ENCODE peak calls at places on chromosomes 12 and 14, in seven cellular contexts. One of them, this sample, is unnamed.

GRCh38 chr12:119354187-119354586 is 19.7 kb downstream of the CCDC60 start:
- DNase-seq in AG09319: no peak
- DNase-seq in brain microvascular endothelial cell: no peak
- DNase-seq in adrenal gland: no peak
- DNase-seq in GM10248: no peak
- DNase-seq in GM12865: no peak
- DNase-seq in ovary: no peak
- DNase-seq in this sample: no peak

GRCh38 chr14:89845346-89845745 is 109.2 kb downstream of the EFCAB11 start:
- DNase-seq in GM10248: no peak
- DNase-seq in ovary: no peak
- DNase-seq in AG09319: no peak
- DNase-seq in adrenal gland: no peak
- DNase-seq in GM12865: no peak
- DNase-seq in brain microvascular endothelial cell: peak
- DNase-seq in this sample: no peak

GRCh38 chr12:113310489-113310888 is 24.4 kb downstream of the SLC8B1 start:
- DNase-seq in GM10248: no peak
- DNase-seq in ovary: no peak
- DNase-seq in AG09319: no peak
- DNase-seq in brain microvascular endothelial cell: no peak
- DNase-seq in adrenal gland: no peak
- DNase-seq in GM12865: peak
- DNase-seq in this sample: no peak

GRCh38 chr12:58000499-58000898 is 59.1 kb downstream of the ATP23 start:
- DNase-seq in GM10248: no peak
- DNase-seq in adrenal gland: no peak
- DNase-seq in ovary: no peak
- DNase-seq in AG09319: no peak
- DNase-seq in brain microvascular endothelial cell: no peak
- DNase-seq in GM12865: no peak
- DNase-seq in this sample: no peak

GRCh38 chr12:12172106-12172511 is 94.7 kb downstream of the LRP6 start:
- DNase-seq in ovary: no peak
- DNase-seq in GM10248: peak
- DNase-seq in GM12865: peak
- DNase-seq in brain microvascular endothelial cell: peak
- DNase-seq in AG09319: no peak
- DNase-seq in adrenal gland: peak
- DNase-seq in this sample: peak

GRCh38 chr14:41806355-41806975 is 199.8 kb downstream of the LRFN5 start:
- DNase-seq in GM12865: no peak
- DNase-seq in GM10248: no peak
- DNase-seq in brain microvascular endothelial cell: no peak
- DNase-seq in ovary: no peak
- DNase-seq in AG09319: no peak
- DNase-seq in adrenal gland: no peak
- DNase-seq in this sample: no peak

GRCh38 chr12:29517265-29517664 is 19.8 kb upstream of the OVCH1 start:
- DNase-seq in AG09319: no peak
- DNase-seq in ovary: no peak
- DNase-seq in brain microvascular endothelial cell: no peak
- DNase-seq in GM12865: peak
- DNase-seq in GM10248: no peak
- DNase-seq in adrenal gland: no peak
- DNase-seq in this sample: no peak

GRCh38 chr14:34361504-34362011 is 100.5 kb downstream of the SPTSSA start:
- DNase-seq in GM12865: no peak
- DNase-seq in ovary: no peak
- DNase-seq in adrenal gland: no peak
- DNase-seq in brain microvascular endothelial cell: no peak
- DNase-seq in GM10248: no peak
- DNase-seq in AG09319: no peak
- DNase-seq in this sample: no peak

GRCh38 chr12:29581641-29582040 is 84.2 kb upstream of the OVCH1 start:
- DNase-seq in AG09319: no peak
- DNase-seq in GM10248: no peak
- DNase-seq in ovary: no peak
- DNase-seq in GM12865: peak
- DNase-seq in brain microvascular endothelial cell: peak
- DNase-seq in adrenal gland: no peak
- DNase-seq in this sample: no peak

GRCh38 chr12:110921262-110921661 is 883 bp upstream of the MYL2 start:
- DNase-seq in GM10248: no peak
- DNase-seq in AG09319: no peak
- DNase-seq in brain microvascular endothelial cell: peak
- DNase-seq in adrenal gland: no peak
- DNase-seq in ovary: no peak
- DNase-seq in GM12865: no peak
- DNase-seq in this sample: no peak

GRCh38 chr12:31585895-31586294 is 5.0 kb downstream of the DENND5B start:
- DNase-seq in AG09319: no peak
- DNase-seq in brain microvascular endothelial cell: no peak
- DNase-seq in GM10248: no peak
- DNase-seq in GM12865: no peak
- DNase-seq in ovary: no peak
- DNase-seq in adrenal gland: no peak
- DNase-seq in this sample: no peak

GRCh38 chr14:101579372-101580080 is 18.2 kb downstream of the DIO3 start:
- DNase-seq in brain microvascular endothelial cell: no peak
- DNase-seq in GM12865: no peak
- DNase-seq in ovary: no peak
- DNase-seq in adrenal gland: no peak
- DNase-seq in AG09319: no peak
- DNase-seq in GM10248: no peak
- DNase-seq in this sample: no peak

GRCh38 chr12:538731-539539 is 79.2 kb downstream of the B4GALNT3 start:
- DNase-seq in GM10248: no peak
- DNase-seq in GM12865: no peak
- DNase-seq in brain microvascular endothelial cell: peak
- DNase-seq in ovary: no peak
- DNase-seq in adrenal gland: peak
- DNase-seq in AG09319: no peak
- DNase-seq in this sample: no peak

GRCh38 chr14:73252491-73253322 is 15.4 kb downstream of the PAPLN start:
- DNase-seq in GM12865: no peak
- DNase-seq in GM10248: no peak
- DNase-seq in brain microvascular endothelial cell: no peak
- DNase-seq in ovary: no peak
- DNase-seq in adrenal gland: no peak
- DNase-seq in AG09319: no peak
- DNase-seq in this sample: no peak

GRCh38 chr12:62660763-62661162 is 194.1 kb downstream of the MON2 start:
- DNase-seq in GM10248: no peak
- DNase-seq in ovary: no peak
- DNase-seq in adrenal gland: no peak
- DNase-seq in AG09319: peak
- DNase-seq in GM12865: no peak
- DNase-seq in brain microvascular endothelial cell: peak
- DNase-seq in this sample: no peak

GRCh38 chr14:55706893-55707292 is 126.9 kb downstream of the KTN1 start:
- DNase-seq in brain microvascular endothelial cell: no peak
- DNase-seq in GM10248: no peak
- DNase-seq in ovary: no peak
- DNase-seq in GM12865: no peak
- DNase-seq in AG09319: no peak
- DNase-seq in adrenal gland: no peak
- DNase-seq in this sample: no peak

GRCh38 chr12:110122929-110123328 is 1.2 kb upstream of the IFT81 start:
- DNase-seq in AG09319: no peak
- DNase-seq in brain microvascular endothelial cell: no peak
- DNase-seq in adrenal gland: no peak
- DNase-seq in GM10248: no peak
- DNase-seq in GM12865: no peak
- DNase-seq in ovary: no peak
- DNase-seq in this sample: no peak

GRCh38 chr14:26138764-26139445 is 458.9 kb downstream of the NOVA1 start:
- DNase-seq in GM10248: no peak
- DNase-seq in AG09319: no peak
- DNase-seq in brain microvascular endothelial cell: peak
- DNase-seq in ovary: no peak
- DNase-seq in GM12865: no peak
- DNase-seq in adrenal gland: no peak
- DNase-seq in this sample: no peak

GRCh38 chr12:81208193-81208946 is 130.5 kb downstream of the ACSS3 start:
- DNase-seq in adrenal gland: peak
- DNase-seq in GM12865: no peak
- DNase-seq in GM10248: no peak
- DNase-seq in AG09319: no peak
- DNase-seq in ovary: no peak
- DNase-seq in brain microvascular endothelial cell: no peak
- DNase-seq in this sample: no peak

GRCh38 chr12:57993834-57994233 is 52.5 kb downstream of the ATP23 start:
- DNase-seq in GM12865: no peak
- DNase-seq in AG09319: no peak
- DNase-seq in adrenal gland: no peak
- DNase-seq in brain microvascular endothelial cell: no peak
- DNase-seq in ovary: no peak
- DNase-seq in GM10248: no peak
- DNase-seq in this sample: no peak

GRCh38 chr12:103841690-103842584 is 903 bp upstream of the NT5DC3 start:
- DNase-seq in GM12865: peak
- DNase-seq in GM10248: peak
- DNase-seq in AG09319: no peak
- DNase-seq in adrenal gland: peak
- DNase-seq in ovary: peak
- DNase-seq in brain microvascular endothelial cell: peak
- DNase-seq in this sample: peak

GRCh38 chr14:100140452-100141132 is 18.9 kb downstream of the DEGS2 start:
- DNase-seq in GM10248: no peak
- DNase-seq in AG09319: no peak
- DNase-seq in ovary: no peak
- DNase-seq in GM12865: no peak
- DNase-seq in brain microvascular endothelial cell: no peak
- DNase-seq in adrenal gland: no peak
- DNase-seq in this sample: no peak

GRCh38 chr14:103066399-103066798 is 9.1 kb upstream of the CDC42BPB start:
- DNase-seq in AG09319: no peak
- DNase-seq in ovary: peak
- DNase-seq in adrenal gland: peak
- DNase-seq in brain microvascular endothelial cell: no peak
- DNase-seq in GM10248: no peak
- DNase-seq in GM12865: no peak
- DNase-seq in this sample: no peak

GRCh38 chr12:81257952-81258551 is 180.2 kb downstream of the ACSS3 start:
- DNase-seq in AG09319: peak
- DNase-seq in GM10248: no peak
- DNase-seq in brain microvascular endothelial cell: peak
- DNase-seq in adrenal gland: no peak
- DNase-seq in GM12865: peak
- DNase-seq in ovary: no peak
- DNase-seq in this sample: no peak

GRCh38 chr12:83179999-83180398 is 493.3 kb downstream of the TMTC2 start:
- DNase-seq in adrenal gland: no peak
- DNase-seq in AG09319: no peak
- DNase-seq in brain microvascular endothelial cell: no peak
- DNase-seq in GM10248: no peak
- DNase-seq in GM12865: no peak
- DNase-seq in ovary: no peak
- DNase-seq in this sample: no peak

DNA sequence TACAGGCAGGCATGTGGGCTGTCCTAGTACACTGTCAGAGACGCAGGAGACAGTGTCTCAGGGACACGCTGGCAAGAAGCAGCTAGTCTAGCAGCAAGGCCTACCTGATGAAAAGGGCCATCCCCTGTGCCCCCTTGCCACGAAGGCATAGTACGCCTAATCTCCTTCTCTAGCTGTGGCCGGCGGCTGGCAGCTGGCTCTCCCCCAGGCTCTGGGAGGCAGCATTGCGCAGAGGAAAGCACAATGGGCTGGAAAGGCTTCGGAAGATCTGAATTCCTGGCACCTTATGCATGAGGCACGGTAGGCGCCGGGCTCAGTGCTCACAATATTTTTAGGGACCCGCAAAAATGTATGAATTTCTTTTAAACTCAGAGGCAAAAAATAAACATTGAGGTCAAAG is 16.0 kb upstream of the PLEKHH1 start:
- DNase-seq in brain microvascular endothelial cell: no peak
- DNase-seq in GM12865: no peak
- DNase-seq in AG09319: no peak
- DNase-seq in adrenal gland: peak
- DNase-seq in ovary: no peak
- DNase-seq in GM10248: no peak
- DNase-seq in this sample: no peak
- TF ChIP-seq CTCF in brain microvascular endothelial cell: peak
- TF ChIP-seq CTCF in GM12865: no peak
- TF ChIP-seq CTCF in AG09319: no peak
- TF ChIP-seq CTCF in adrenal gland: no peak
- TF ChIP-seq CTCF in ovary: no peak
- TF ChIP-seq CTCF in GM10248: no peak
- TF ChIP-seq CTCF in this sample: no peak

GRCh38 chr12:42804928-42805327 is 215.4 kb upstream of the PRICKLE1 start:
- DNase-seq in AG09319: no peak
- DNase-seq in brain microvascular endothelial cell: no peak
- DNase-seq in GM12865: no peak
- DNase-seq in adrenal gland: no peak
- DNase-seq in ovary: no peak
- DNase-seq in GM10248: no peak
- DNase-seq in this sample: no peak
- TF ChIP-seq CTCF in AG09319: no peak
- TF ChIP-seq CTCF in brain microvascular endothelial cell: no peak
- TF ChIP-seq CTCF in GM12865: no peak
- TF ChIP-seq CTCF in adrenal gland: no peak
- TF ChIP-seq CTCF in ovary: no peak
- TF ChIP-seq CTCF in GM10248: no peak
- TF ChIP-seq CTCF in this sample: no peak

DNA sequence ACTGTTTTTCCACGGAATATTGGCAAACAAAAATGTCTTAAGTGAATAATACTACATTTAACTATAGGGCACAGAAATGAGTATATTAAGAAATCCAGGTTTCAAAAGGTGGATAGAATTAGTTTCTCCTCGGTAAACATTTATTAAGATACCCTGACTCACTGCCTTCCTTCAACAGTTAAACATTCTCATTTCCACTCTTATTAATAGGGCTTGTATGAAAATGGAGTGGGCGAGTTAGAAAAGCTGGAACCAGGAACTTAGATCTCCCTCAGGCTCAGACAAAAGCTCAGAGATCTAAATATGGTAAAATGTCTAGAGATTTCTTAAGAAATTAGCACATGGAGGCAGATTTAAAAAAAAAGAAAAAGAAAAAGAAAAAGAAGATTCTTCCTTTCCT is 78.8 kb downstream of the RMST start:
- DNase-seq in ovary: no peak
- DNase-seq in AG09319: no peak
- DNase-seq in GM10248: no peak
- DNase-seq in adrenal gland: no peak
- DNase-seq in brain microvascular endothelial cell: no peak
- DNase-seq in GM12865: no peak
- DNase-seq in this sample: no peak
- TF ChIP-seq CTCF in ovary: no peak
- TF ChIP-seq CTCF in AG09319: no peak
- TF ChIP-seq CTCF in GM10248: no peak
- TF ChIP-seq CTCF in adrenal gland: no peak
- TF ChIP-seq CTCF in brain microvascular endothelial cell: no peak
- TF ChIP-seq CTCF in GM12865: no peak
- TF ChIP-seq CTCF in this sample: no peak

DNA sequence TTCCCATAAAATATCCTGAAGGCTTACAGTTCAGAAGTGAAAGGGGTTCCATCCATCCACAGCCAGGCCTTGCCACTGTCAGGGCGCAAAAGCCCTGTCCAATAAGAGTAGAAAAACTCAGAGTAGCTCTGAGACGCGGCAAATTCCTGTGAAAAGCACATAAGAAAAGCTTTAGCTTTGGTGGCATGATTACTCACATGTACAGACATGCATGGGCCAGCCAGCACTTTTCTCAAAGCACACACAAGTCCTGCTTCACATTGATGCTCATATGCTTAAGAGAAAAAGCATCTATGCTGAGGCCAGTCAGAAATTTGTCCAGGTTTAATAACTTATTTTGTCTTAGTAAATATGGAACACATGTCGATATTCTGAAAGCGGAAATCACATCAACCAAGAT is 25.5 kb downstream of the CLEC1A start:
- DNase-seq in GM10248: no peak
- DNase-seq in adrenal gland: no peak
- DNase-seq in GM12865: no peak
- DNase-seq in brain microvascular endothelial cell: no peak
- DNase-seq in ovary: no peak
- DNase-seq in AG09319: no peak
- DNase-seq in this sample: no peak
- TF ChIP-seq CTCF in GM10248: no peak
- TF ChIP-seq CTCF in adrenal gland: no peak
- TF ChIP-seq CTCF in GM12865: no peak
- TF ChIP-seq CTCF in brain microvascular endothelial cell: no peak
- TF ChIP-seq CTCF in ovary: no peak
- TF ChIP-seq CTCF in AG09319: no peak
- TF ChIP-seq CTCF in this sample: no peak